ENCODE peak calls at places on chromosomes 3 and 15, in six cellular contexts. T, Z, L, F, N and C are unnamed samples.

GRCh38 chr15:95669146-95669922 is 661.2 kb upstream of the NR2F2 start:
- DNase-seq in N (peak), L (no peak), Z (no peak), T (no peak), F (no peak), C (no peak)

GRCh38 chr3:4582634-4583033 is 89.5 kb downstream of the ITPR1 start:
- DNase-seq in F (no peak), Z (no peak), T (no peak), N (peak), L (no peak), C (no peak)

GRCh38 chr3:56295161-56295560 is 173.1 kb downstream of the ERC2 start:
- DNase-seq in F (no peak), L (no peak), T (no peak), Z (no peak), N (no peak), C (no peak)

GRCh38 chr3:10471337-10471721 is 34.1 kb downstream of the ATP2B2 start:
- DNase-seq in N (peak), F (no peak), T (no peak), L (no peak), Z (no peak), C (no peak)

GRCh38 chr3:184592411-184593200 is 31.0 kb downstream of the EPHB3 start:
- DNase-seq in Z (no peak), T (no peak), N (peak), L (no peak), F (no peak), C (no peak)

GRCh38 chr3:111392911-111393351 is 149.1 kb upstream of the CD96 start:
- DNase-seq in T (no peak), F (no peak), L (no peak), N (no peak), Z (peak), C (no peak)

GRCh38 chr15:66269326-66270090 is 16.0 kb upstream of the MEGF11 start:
- DNase-seq in L (no peak), T (no peak), N (peak), F (no peak), Z (no peak), C (no peak)

GRCh38 chr3:8962226-8962861 is 928 bp downstream of the RAD18 start:
- DNase-seq in F (no peak), Z (no peak), N (peak), T (no peak), L (no peak), C (no peak)

GRCh38 chr15:50718700-50719125 is 32.1 kb upstream of the TRPM7 start:
- DNase-seq in F (no peak), L (no peak), Z (no peak), T (no peak), N (no peak), C (no peak)

GRCh38 chr3:89180334-89180733 is 72.9 kb downstream of the EPHA3 start:
- DNase-seq in F (no peak), T (no peak), L (no peak), N (no peak), Z (no peak), C (no peak)

GRCh38 chr15:67117356-67117755 is 52.0 kb downstream of the SMAD3 start:
- DNase-seq in F (no peak), L (no peak), Z (no peak), N (peak), T (no peak), C (no peak)

GRCh38 chr3:37935290-37935668 is 55.3 kb upstream of the VILL start:
- DNase-seq in N (peak), L (no peak), T (no peak), F (no peak), Z (no peak), C (no peak)

GRCh38 chr3:134650431-134651346 is at the start of gene KY:
- DNase-seq in L (no peak), F (peak), T (peak), N (peak), Z (no peak), C (peak)

GRCh38 chr3:190252080-190252479 is 70.2 kb downstream of the CLDN1 start:
- DNase-seq in N (peak), F (no peak), T (no peak), L (no peak), Z (no peak), C (no peak)

GRCh38 chr3:38332202-38332601 is 14.4 kb upstream of the XYLB start:
- DNase-seq in N (no peak), T (no peak), Z (no peak), L (no peak), F (no peak), C (no peak)